ENCODE peak calls at places on chromosomes 13 and 19, in five cellular contexts. One of them, this sample, is unnamed. For H3K4me1 and H3K79me2, the result is how much of the 10 kb centered on the place peaks cover.

GRCh38 chr19:7913652-7914051 is 978 bp upstream of the TGFBR3L start:
- DNase-seq in mammary epithelial cell: no peak
- DNase-seq in Karpas-422: no peak
- DNase-seq in H9: no peak
- DNase-seq in PC-3: no peak
- DNase-seq in this sample: peak

GRCh38 chr19:39430675-39431593 is 4.8 kb downstream of the RPS16 start:
- DNase-seq in mammary epithelial cell: peak
- DNase-seq in PC-3: peak
- DNase-seq in Karpas-422: peak
- DNase-seq in H9: peak
- DNase-seq in this sample: peak

GRCh38 chr19:6223461-6224307 is 56.1 kb downstream of the MLLT1 start:
- DNase-seq in mammary epithelial cell: no peak
- DNase-seq in PC-3: no peak
- DNase-seq in H9: no peak
- DNase-seq in Karpas-422: no peak
- DNase-seq in this sample: peak

GRCh38 chr19:51090471-51090870 is 7.8 kb upstream of the KLK14 start:
- DNase-seq in Karpas-422: no peak
- DNase-seq in H9: no peak
- DNase-seq in mammary epithelial cell: no peak
- DNase-seq in PC-3: peak
- DNase-seq in this sample: peak

GRCh38 chr13:42959615-42960014 is 32.4 kb downstream of the EPSTI1 start:
- DNase-seq in PC-3: no peak
- DNase-seq in mammary epithelial cell: no peak
- DNase-seq in H9: no peak
- DNase-seq in Karpas-422: no peak
- DNase-seq in this sample: no peak

GRCh38 chr19:11673608-11674041 is 65.1 kb downstream of the ZNF823 start:
- DNase-seq in mammary epithelial cell: no peak
- DNase-seq in PC-3: peak
- DNase-seq in Karpas-422: peak
- DNase-seq in H9: peak
- DNase-seq in this sample: peak

GRCh38 chr19:39969266-39969665 is 1.7 kb upstream of the PSMC4 start:
- DNase-seq in H9: no peak
- DNase-seq in Karpas-422: no peak
- DNase-seq in mammary epithelial cell: peak
- DNase-seq in PC-3: no peak
- DNase-seq in this sample: no peak

GRCh38 chr13:70253411-70253810 is 145.2 kb upstream of the KLHL1 start:
- DNase-seq in mammary epithelial cell: peak
- DNase-seq in PC-3: peak
- DNase-seq in Karpas-422: no peak
- DNase-seq in H9: no peak
- DNase-seq in this sample: no peak

GRCh38 chr19:47413941-47414340 is 5.4 kb downstream of the MEIS3 start:
- DNase-seq in Karpas-422: no peak
- DNase-seq in H9: no peak
- DNase-seq in PC-3: no peak
- DNase-seq in mammary epithelial cell: no peak
- DNase-seq in this sample: peak

GRCh38 chr19:8224394-8225145 is 15.4 kb downstream of the CERS4 start:
- DNase-seq in mammary epithelial cell: peak
- DNase-seq in Karpas-422: no peak
- DNase-seq in H9: no peak
- DNase-seq in PC-3: no peak
- DNase-seq in this sample: no peak

GRCh38 chr19:29667941-29668340 is 2.7 kb downstream of the PLEKHF1 start:
- DNase-seq in Karpas-422: peak
- DNase-seq in mammary epithelial cell: no peak
- DNase-seq in PC-3: no peak
- DNase-seq in H9: no peak
- DNase-seq in this sample: no peak

GRCh38 chr13:38868870-38869269 is 121.8 kb downstream of the STOML3 start:
- DNase-seq in Karpas-422: no peak
- DNase-seq in H9: no peak
- DNase-seq in mammary epithelial cell: no peak
- DNase-seq in PC-3: no peak
- DNase-seq in this sample: no peak

GRCh38 chr19:17340302-17340870 is 3.0 kb downstream of the GTPBP3 start:
- DNase-seq in H9: peak
- DNase-seq in mammary epithelial cell: no peak
- DNase-seq in Karpas-422: peak
- DNase-seq in PC-3: peak
- DNase-seq in this sample: peak

GRCh38 chr13:86584301-86584700 is 785.1 kb upstream of the SLITRK6 start:
- DNase-seq in PC-3: no peak
- DNase-seq in mammary epithelial cell: no peak
- DNase-seq in Karpas-422: no peak
- DNase-seq in H9: no peak
- DNase-seq in this sample: no peak

GRCh38 chr13:109862627-109863026 is 76.2 kb upstream of the IRS2 start:
- DNase-seq in mammary epithelial cell: peak
- DNase-seq in Karpas-422: no peak
- DNase-seq in PC-3: peak
- DNase-seq in H9: no peak
- DNase-seq in this sample: no peak

GRCh38 chr13:52155177-52155576 is 4.2 kb downstream of the NEK3 start:
- DNase-seq in Karpas-422: no peak
- DNase-seq in PC-3: no peak
- DNase-seq in H9: no peak
- DNase-seq in mammary epithelial cell: no peak
- DNase-seq in this sample: no peak

GRCh38 chr13:108155185-108156106 is 59.9 kb downstream of the LIG4 start:
- DNase-seq in Karpas-422: peak
- DNase-seq in H9: peak
- DNase-seq in PC-3: peak
- DNase-seq in mammary epithelial cell: peak
- DNase-seq in this sample: no peak

GRCh38 chr13:84446972-84447700 is 564.9 kb upstream of the SLITRK1 start:
- DNase-seq in mammary epithelial cell: no peak
- DNase-seq in Karpas-422: no peak
- DNase-seq in H9: no peak
- DNase-seq in PC-3: no peak
- DNase-seq in this sample: no peak

GRCh38 chr19:18761531-18762110 is 29.5 kb downstream of the COMP start:
- DNase-seq in mammary epithelial cell: no peak
- DNase-seq in H9: no peak
- DNase-seq in PC-3: no peak
- DNase-seq in Karpas-422: no peak
- DNase-seq in this sample: no peak

GRCh38 chr19:58278156-58279041 is at the start of gene ZNF8:
- DNase-seq in PC-3: peak
- DNase-seq in H9: peak
- DNase-seq in Karpas-422: peak
- DNase-seq in mammary epithelial cell: peak
- DNase-seq in this sample: peak

GRCh38 chr13:32537580-32538233 is 888 bp downstream of the N4BP2L2 start:
- DNase-seq in mammary epithelial cell: peak
- DNase-seq in PC-3: no peak
- DNase-seq in H9: peak
- DNase-seq in Karpas-422: no peak
- DNase-seq in this sample: peak

GRCh38 chr19:11736696-11737095 is 2.0 kb downstream of the ZNF823 start:
- DNase-seq in PC-3: peak
- DNase-seq in H9: no peak
- DNase-seq in mammary epithelial cell: peak
- DNase-seq in Karpas-422: peak
- DNase-seq in this sample: peak

GRCh38 chr13:113491418-113491883 is 940 bp upstream of the DCUN1D2 start:
- DNase-seq in H9: no peak
- DNase-seq in PC-3: peak
- DNase-seq in mammary epithelial cell: peak
- DNase-seq in Karpas-422: no peak
- DNase-seq in this sample: peak

GRCh38 chr19:46704379-46705076 is 12.4 kb downstream of the PRKD2 start:
- DNase-seq in PC-3: peak
- DNase-seq in mammary epithelial cell: peak
- DNase-seq in Karpas-422: peak
- DNase-seq in H9: peak
- DNase-seq in this sample: peak

GRCh38 chr19:16293133-16294085 is 31.2 kb upstream of the KLF2 start:
- DNase-seq in Karpas-422: no peak
- DNase-seq in PC-3: peak
- DNase-seq in mammary epithelial cell: no peak
- DNase-seq in H9: no peak
- DNase-seq in this sample: peak

GRCh38 chr19:7926727-7927604 is 1.0 kb upstream of the CTXN1 start:
- DNase-seq in H9: no peak
- DNase-seq in mammary epithelial cell: no peak
- DNase-seq in Karpas-422: no peak
- DNase-seq in PC-3: no peak
- DNase-seq in this sample: peak

GRCh38 chr13:98419786-98420559 is 156.9 kb downstream of the STK24 start:
- DNase-seq in Karpas-422: no peak
- DNase-seq in mammary epithelial cell: no peak
- DNase-seq in H9: no peak
- DNase-seq in PC-3: no peak
- DNase-seq in this sample: no peak

GRCh38 chr13:28527629-28528028 is 32.7 kb upstream of the FLT1 start:
- DNase-seq in Karpas-422: peak
- DNase-seq in PC-3: no peak
- DNase-seq in mammary epithelial cell: no peak
- DNase-seq in H9: no peak
- DNase-seq in this sample: no peak

GRCh38 chr13:28531195-28531955 is 36.4 kb upstream of the FLT1 start:
- DNase-seq in PC-3: peak
- DNase-seq in Karpas-422: no peak
- DNase-seq in mammary epithelial cell: no peak
- DNase-seq in H9: no peak
- DNase-seq in this sample: peak

GRCh38 chr19:55362990-55363716 is at the start of gene GARIN5B:
- DNase-seq in Karpas-422: no peak
- DNase-seq in H9: no peak
- DNase-seq in PC-3: no peak
- DNase-seq in mammary epithelial cell: no peak
- DNase-seq in this sample: no peak

GRCh38 chr19:613732-614567 is 19.4 kb downstream of the POLRMT start:
- DNase-seq in mammary epithelial cell: no peak
- DNase-seq in Karpas-422: no peak
- DNase-seq in PC-3: no peak
- DNase-seq in H9: no peak
- DNase-seq in this sample: no peak

GRCh38 chr19:10836478-10837325 is 690 bp upstream of the TMED1 start:
- DNase-seq in PC-3: no peak
- DNase-seq in mammary epithelial cell: peak
- DNase-seq in H9: peak
- DNase-seq in Karpas-422: peak
- DNase-seq in this sample: peak

GRCh38 chr13:35283856-35284255 is 192.6 kb downstream of the MAB21L1 start:
- DNase-seq in mammary epithelial cell: peak
- DNase-seq in PC-3: peak
- DNase-seq in Karpas-422: no peak
- DNase-seq in H9: no peak
- DNase-seq in this sample: no peak

GRCh38 chr19:42271861-42272534 is 2.9 kb downstream of the CIC start:
- DNase-seq in Karpas-422: no peak
- DNase-seq in mammary epithelial cell: no peak
- DNase-seq in PC-3: no peak
- DNase-seq in H9: no peak
- DNase-seq in this sample: no peak
- H3K4me1 ChIP-seq in Karpas-422: under half
- H3K4me1 ChIP-seq in mammary epithelial cell: half or more
- H3K4me1 ChIP-seq in PC-3: under half
- H3K4me1 ChIP-seq in H9: under half
- H3K4me1 ChIP-seq in this sample: under half

DNA sequence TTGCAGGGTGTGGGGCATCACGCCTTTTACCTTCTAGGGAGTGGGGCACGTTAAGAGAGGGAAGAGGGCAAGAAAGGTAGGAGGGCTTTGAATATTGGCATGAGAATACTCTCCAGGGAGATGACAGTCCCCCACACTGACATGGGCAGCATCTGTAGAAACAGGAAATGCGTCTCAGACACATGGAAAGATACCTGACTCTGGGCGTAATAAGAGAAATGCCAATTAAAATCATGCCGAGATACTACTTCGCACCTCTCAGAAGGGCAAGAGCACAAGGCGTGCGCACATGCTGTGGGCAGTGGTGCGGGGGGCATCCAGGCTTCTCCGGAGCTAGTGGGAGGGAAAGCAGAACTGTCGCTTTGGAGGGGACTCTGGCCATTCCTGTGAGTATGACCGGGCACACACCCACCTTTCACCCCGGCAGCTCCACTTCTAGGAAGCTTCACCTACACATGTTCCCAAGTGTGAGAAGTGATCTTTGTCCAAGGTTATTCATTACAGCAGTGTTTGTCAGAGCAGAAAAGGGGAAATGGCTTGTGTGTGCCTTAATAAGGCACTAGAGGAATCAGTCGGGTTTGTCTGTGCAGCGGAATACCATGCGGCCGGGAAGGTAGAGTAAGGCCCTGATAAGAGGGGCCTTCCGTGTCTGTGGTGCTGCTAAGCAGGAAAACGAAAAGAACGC is 99.5 kb downstream of the SIPA1L3 start:
- DNase-seq in H9: no peak
- DNase-seq in Karpas-422: peak
- DNase-seq in PC-3: no peak
- DNase-seq in mammary epithelial cell: no peak
- DNase-seq in this sample: no peak
- H3K79me2 ChIP-seq in H9: under half
- H3K79me2 ChIP-seq in Karpas-422: half or more
- H3K79me2 ChIP-seq in PC-3: half or more
- H3K79me2 ChIP-seq in mammary epithelial cell: under half
- H3K79me2 ChIP-seq in this sample: half or more

DNA sequence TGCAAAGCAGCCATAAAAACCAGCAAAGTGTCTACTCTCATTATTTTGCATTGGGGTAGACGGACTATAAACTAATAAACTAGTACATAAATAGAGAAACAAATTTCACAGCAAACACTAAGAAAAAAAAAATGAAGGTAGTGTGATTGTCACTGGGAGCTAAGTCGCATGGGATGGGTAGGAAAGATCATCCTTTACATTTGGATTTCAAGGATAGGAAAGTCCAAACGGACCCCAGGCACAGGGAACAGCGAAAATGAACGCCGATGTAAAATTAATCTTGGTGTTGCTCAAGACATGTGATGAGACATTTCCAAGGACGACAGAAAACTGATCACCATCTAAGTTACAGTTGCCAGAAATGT is 690 bp upstream of the SGTA start:
- DNase-seq in H9: no peak
- DNase-seq in PC-3: no peak
- DNase-seq in mammary epithelial cell: no peak
- DNase-seq in Karpas-422: no peak
- DNase-seq in this sample: no peak
- H3K4me1 ChIP-seq in H9: under half
- H3K4me1 ChIP-seq in PC-3: under half
- H3K4me1 ChIP-seq in mammary epithelial cell: under half
- H3K4me1 ChIP-seq in Karpas-422: half or more
- H3K4me1 ChIP-seq in this sample: under half

DNA sequence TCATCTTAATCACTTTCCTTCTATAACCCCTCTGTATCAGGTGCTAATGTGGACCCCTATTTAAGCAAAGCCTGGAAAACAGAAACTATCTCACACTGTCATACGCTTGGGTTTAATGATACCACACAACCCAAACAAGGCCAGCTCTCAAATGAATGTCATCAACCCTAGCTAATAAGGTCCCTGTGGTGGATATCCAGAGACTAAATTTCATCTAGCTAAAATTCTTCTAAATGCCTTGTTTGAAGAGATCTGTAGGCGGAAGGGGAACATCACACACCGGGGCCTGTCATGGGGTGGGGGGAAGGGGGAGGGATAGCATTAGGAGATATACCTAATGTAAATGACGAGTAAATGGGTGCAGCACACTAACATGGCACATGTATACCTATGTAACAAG is 95.5 kb downstream of the FOXO1 start:
- DNase-seq in mammary epithelial cell: no peak
- DNase-seq in Karpas-422: no peak
- DNase-seq in PC-3: no peak
- DNase-seq in H9: no peak
- DNase-seq in this sample: no peak
- H3K79me2 ChIP-seq in mammary epithelial cell: under half
- H3K79me2 ChIP-seq in Karpas-422: half or more
- H3K79me2 ChIP-seq in PC-3: under half
- H3K79me2 ChIP-seq in H9: half or more
- H3K79me2 ChIP-seq in this sample: under half

This sample was measured in osteoblast.